ENCODE peak calls at places on chromosome 14, in eight cellular contexts. One of them, this sample, is unnamed.

GRCh38 chr14:100531591-100532121 is 55.6 kb downstream of the BEGAIN start:
- DNase-seq in neuronal stem cell: no peak
- DNase-seq in CD8-positive, alpha-beta memory T cell: no peak
- DNase-seq in hepatocyte: peak; percentile 3
- DNase-seq in thoracic aorta: no peak
- DNase-seq in dorsolateral prefrontal cortex: no peak
- DNase-seq in ovary: peak; percentile 13
- DNase-seq in aorta: no peak
- DNase-seq in this sample: no peak

GRCh38 chr14:21385170-21385904 is 1.5 kb upstream of the SUPT16H start:
- DNase-seq in neuronal stem cell: no peak
- DNase-seq in CD8-positive, alpha-beta memory T cell: no peak
- DNase-seq in hepatocyte: no peak
- DNase-seq in thoracic aorta: no peak
- DNase-seq in dorsolateral prefrontal cortex: no peak
- DNase-seq in ovary: no peak
- DNase-seq in aorta: no peak
- DNase-seq in this sample: no peak

GRCh38 chr14:83294941-83295340 is 1761.3 kb upstream of the SEL1L start:
- DNase-seq in neuronal stem cell: no peak
- DNase-seq in CD8-positive, alpha-beta memory T cell: no peak
- DNase-seq in hepatocyte: no peak
- DNase-seq in thoracic aorta: no peak
- DNase-seq in dorsolateral prefrontal cortex: no peak
- DNase-seq in ovary: no peak
- DNase-seq in aorta: no peak
- DNase-seq in this sample: no peak

GRCh38 chr14:106308839-106309389 is 782.5 kb downstream of the TMEM121 start:
- DNase-seq in neuronal stem cell: no peak
- DNase-seq in CD8-positive, alpha-beta memory T cell: peak; percentile 59
- DNase-seq in hepatocyte: no peak
- DNase-seq in thoracic aorta: no peak
- DNase-seq in dorsolateral prefrontal cortex: no peak
- DNase-seq in ovary: no peak
- DNase-seq in aorta: peak; percentile 60
- DNase-seq in this sample: peak; percentile 54

GRCh38 chr14:74263181-74263580 is 23.9 kb downstream of the VSX2 start:
- DNase-seq in neuronal stem cell: no peak
- DNase-seq in CD8-positive, alpha-beta memory T cell: no peak
- DNase-seq in hepatocyte: no peak
- DNase-seq in thoracic aorta: no peak
- DNase-seq in dorsolateral prefrontal cortex: no peak
- DNase-seq in ovary: no peak
- DNase-seq in aorta: no peak
- DNase-seq in this sample: no peak

GRCh38 chr14:59474172-59474571 is 9.0 kb upstream of the GPR135 start:
- DNase-seq in neuronal stem cell: no peak
- DNase-seq in CD8-positive, alpha-beta memory T cell: no peak
- DNase-seq in hepatocyte: no peak
- DNase-seq in thoracic aorta: no peak
- DNase-seq in dorsolateral prefrontal cortex: no peak
- DNase-seq in ovary: no peak
- DNase-seq in aorta: no peak
- DNase-seq in this sample: no peak

GRCh38 chr14:34169561-34169960 is 218.7 kb upstream of the EGLN3 start:
- DNase-seq in neuronal stem cell: no peak
- DNase-seq in CD8-positive, alpha-beta memory T cell: no peak
- DNase-seq in hepatocyte: no peak
- DNase-seq in thoracic aorta: no peak
- DNase-seq in dorsolateral prefrontal cortex: no peak
- DNase-seq in ovary: no peak
- DNase-seq in aorta: no peak
- DNase-seq in this sample: no peak

GRCh38 chr14:34078117-34078743 is 127.4 kb upstream of the EGLN3 start:
- DNase-seq in neuronal stem cell: no peak
- DNase-seq in CD8-positive, alpha-beta memory T cell: no peak
- DNase-seq in hepatocyte: peak; percentile 35
- DNase-seq in thoracic aorta: no peak
- DNase-seq in dorsolateral prefrontal cortex: no peak
- DNase-seq in ovary: no peak
- DNase-seq in aorta: no peak
- DNase-seq in this sample: no peak

GRCh38 chr14:99773496-99774203 is 19.6 kb upstream of the EML1 start:
- DNase-seq in neuronal stem cell: no peak
- DNase-seq in CD8-positive, alpha-beta memory T cell: no peak
- DNase-seq in hepatocyte: no peak
- DNase-seq in thoracic aorta: no peak
- DNase-seq in dorsolateral prefrontal cortex: no peak
- DNase-seq in ovary: no peak
- DNase-seq in aorta: no peak
- DNase-seq in this sample: no peak

GRCh38 chr14:80136358-80136757 is 74.9 kb downstream of the DIO2 start:
- DNase-seq in neuronal stem cell: peak; percentile 15
- DNase-seq in CD8-positive, alpha-beta memory T cell: no peak
- DNase-seq in hepatocyte: peak; percentile 32
- DNase-seq in thoracic aorta: no peak
- DNase-seq in dorsolateral prefrontal cortex: no peak
- DNase-seq in ovary: no peak
- DNase-seq in aorta: no peak
- DNase-seq in this sample: peak; percentile 4

GRCh38 chr14:70873627-70874026 is 33.6 kb upstream of the PCNX1 start:
- DNase-seq in neuronal stem cell: no peak
- DNase-seq in CD8-positive, alpha-beta memory T cell: no peak
- DNase-seq in hepatocyte: no peak
- DNase-seq in thoracic aorta: no peak
- DNase-seq in dorsolateral prefrontal cortex: no peak
- DNase-seq in ovary: no peak
- DNase-seq in aorta: no peak
- DNase-seq in this sample: peak; percentile 30

GRCh38 chr14:46381674-46382073 is 269.9 kb downstream of the RPL10L start:
- DNase-seq in neuronal stem cell: no peak
- DNase-seq in CD8-positive, alpha-beta memory T cell: no peak
- DNase-seq in hepatocyte: no peak
- DNase-seq in thoracic aorta: no peak
- DNase-seq in dorsolateral prefrontal cortex: no peak
- DNase-seq in ovary: no peak
- DNase-seq in aorta: no peak
- DNase-seq in this sample: no peak

GRCh38 chr14:73403181-73403752 is 55.1 kb downstream of the NUMB start:
- DNase-seq in neuronal stem cell: no peak
- DNase-seq in CD8-positive, alpha-beta memory T cell: no peak
- DNase-seq in hepatocyte: no peak
- DNase-seq in thoracic aorta: no peak
- DNase-seq in dorsolateral prefrontal cortex: no peak
- DNase-seq in ovary: no peak
- DNase-seq in aorta: no peak
- DNase-seq in this sample: no peak

GRCh38 chr14:40762685-40763084 is 844.0 kb upstream of the LRFN5 start:
- DNase-seq in neuronal stem cell: no peak
- DNase-seq in CD8-positive, alpha-beta memory T cell: no peak
- DNase-seq in hepatocyte: no peak
- DNase-seq in thoracic aorta: no peak
- DNase-seq in dorsolateral prefrontal cortex: no peak
- DNase-seq in ovary: no peak
- DNase-seq in aorta: no peak
- DNase-seq in this sample: no peak

GRCh38 chr14:97180304-97181200 is 383.4 kb downstream of the VRK1 start:
- DNase-seq in neuronal stem cell: no peak
- DNase-seq in CD8-positive, alpha-beta memory T cell: no peak
- DNase-seq in hepatocyte: peak; percentile 19
- DNase-seq in thoracic aorta: no peak
- DNase-seq in dorsolateral prefrontal cortex: peak; percentile 58
- DNase-seq in ovary: no peak
- DNase-seq in aorta: no peak
- DNase-seq in this sample: no peak

GRCh38 chr14:58824106-58824505 is 186.3 kb downstream of the DACT1 start:
- DNase-seq in neuronal stem cell: no peak
- DNase-seq in CD8-positive, alpha-beta memory T cell: no peak
- DNase-seq in hepatocyte: no peak
- DNase-seq in thoracic aorta: no peak
- DNase-seq in dorsolateral prefrontal cortex: no peak
- DNase-seq in ovary: no peak
- DNase-seq in aorta: no peak
- DNase-seq in this sample: no peak

GRCh38 chr14:88468396-88468795 is 82.9 kb downstream of the SPATA7 start:
- DNase-seq in neuronal stem cell: no peak
- DNase-seq in CD8-positive, alpha-beta memory T cell: no peak
- DNase-seq in hepatocyte: no peak
- DNase-seq in thoracic aorta: no peak
- DNase-seq in dorsolateral prefrontal cortex: no peak
- DNase-seq in ovary: no peak
- DNase-seq in aorta: no peak
- DNase-seq in this sample: no peak

GRCh38 chr14:92252291-92252690 is 70.7 kb upstream of the SLC24A4 start:
- DNase-seq in neuronal stem cell: no peak
- DNase-seq in CD8-positive, alpha-beta memory T cell: no peak
- DNase-seq in hepatocyte: no peak
- DNase-seq in thoracic aorta: no peak
- DNase-seq in dorsolateral prefrontal cortex: peak; percentile 57
- DNase-seq in ovary: no peak
- DNase-seq in aorta: no peak
- DNase-seq in this sample: no peak

GRCh38 chr14:73173092-73173735 is 36.9 kb downstream of the PSEN1 start:
- DNase-seq in neuronal stem cell: peak; percentile 6
- DNase-seq in CD8-positive, alpha-beta memory T cell: no peak
- DNase-seq in hepatocyte: peak; percentile 36
- DNase-seq in thoracic aorta: no peak
- DNase-seq in dorsolateral prefrontal cortex: no peak
- DNase-seq in ovary: no peak
- DNase-seq in aorta: no peak
- DNase-seq in this sample: peak; percentile 5

GRCh38 chr14:45089813-45090212 is 5.9 kb downstream of the PRPF39 start:
- DNase-seq in neuronal stem cell: no peak
- DNase-seq in CD8-positive, alpha-beta memory T cell: no peak
- DNase-seq in hepatocyte: no peak
- DNase-seq in thoracic aorta: no peak
- DNase-seq in dorsolateral prefrontal cortex: no peak
- DNase-seq in ovary: no peak
- DNase-seq in aorta: no peak
- DNase-seq in this sample: no peak

GRCh38 chr14:90111895-90112534 is 50.2 kb downstream of the KCNK13 start:
- DNase-seq in neuronal stem cell: no peak
- DNase-seq in CD8-positive, alpha-beta memory T cell: no peak
- DNase-seq in hepatocyte: no peak
- DNase-seq in thoracic aorta: no peak
- DNase-seq in dorsolateral prefrontal cortex: no peak
- DNase-seq in ovary: no peak
- DNase-seq in aorta: no peak
- DNase-seq in this sample: no peak

GRCh38 chr14:50082784-50083466 is 33.4 kb downstream of the VCPKMT start:
- DNase-seq in neuronal stem cell: no peak
- DNase-seq in CD8-positive, alpha-beta memory T cell: peak; percentile 76
- DNase-seq in hepatocyte: no peak
- DNase-seq in thoracic aorta: no peak
- DNase-seq in dorsolateral prefrontal cortex: no peak
- DNase-seq in ovary: no peak
- DNase-seq in aorta: peak; percentile 66
- DNase-seq in this sample: peak; percentile 86

GRCh38 chr14:56514663-56515371 is 64.8 kb upstream of the TMEM260 start:
- DNase-seq in neuronal stem cell: no peak
- DNase-seq in CD8-positive, alpha-beta memory T cell: no peak
- DNase-seq in hepatocyte: no peak
- DNase-seq in thoracic aorta: no peak
- DNase-seq in dorsolateral prefrontal cortex: no peak
- DNase-seq in ovary: no peak
- DNase-seq in aorta: no peak
- DNase-seq in this sample: no peak

DNA sequence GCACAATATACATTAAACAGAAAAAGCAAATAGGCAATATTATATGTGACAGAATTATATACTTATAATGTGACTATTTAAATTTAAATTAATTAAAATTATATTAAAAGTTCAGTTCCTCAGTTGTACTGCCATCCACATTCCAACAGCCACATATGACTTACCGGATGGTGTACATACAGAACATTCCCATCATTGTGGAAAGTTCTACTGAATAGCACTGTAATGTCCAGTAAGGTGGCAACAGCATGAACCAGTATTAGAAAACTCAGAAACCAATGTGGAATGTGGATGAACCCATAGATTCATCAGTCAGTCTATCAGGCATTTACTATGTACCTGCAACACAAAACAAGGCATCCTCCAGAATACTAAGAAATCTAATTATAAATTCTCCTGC is 12.4 kb downstream of the ATG14 start:
- DNase-seq in neuronal stem cell: no peak
- DNase-seq in CD8-positive, alpha-beta memory T cell: no peak
- DNase-seq in hepatocyte: no peak
- DNase-seq in thoracic aorta: no peak
- DNase-seq in dorsolateral prefrontal cortex: no peak
- DNase-seq in ovary: no peak
- DNase-seq in aorta: no peak
- DNase-seq in this sample: no peak
- H3K27ac ChIP-seq in neuronal stem cell: no peak overlapping the region
- H3K27ac ChIP-seq in CD8-positive, alpha-beta memory T cell: no peak overlapping the region
- H3K27ac ChIP-seq in hepatocyte: no peak overlapping the region
- H3K27ac ChIP-seq in thoracic aorta: peak overlapping the region; percentile 71
- H3K27ac ChIP-seq in dorsolateral prefrontal cortex: peak overlapping the region; percentile 38
- H3K27ac ChIP-seq in ovary: no peak overlapping the region
- H3K27ac ChIP-seq in aorta: no peak overlapping the region
- H3K27ac ChIP-seq in this sample: no peak overlapping the region

GRCh38 chr14:94391284-94391914 is 3.0 kb upstream of the SERPINA1 start:
- DNase-seq in neuronal stem cell: no peak
- DNase-seq in CD8-positive, alpha-beta memory T cell: no peak
- DNase-seq in hepatocyte: no peak
- DNase-seq in thoracic aorta: no peak
- DNase-seq in dorsolateral prefrontal cortex: no peak
- DNase-seq in ovary: no peak
- DNase-seq in aorta: no peak
- DNase-seq in this sample: no peak
- H3K27ac ChIP-seq in neuronal stem cell: no peak overlapping the region
- H3K27ac ChIP-seq in CD8-positive, alpha-beta memory T cell: no peak overlapping the region
- H3K27ac ChIP-seq in hepatocyte: no peak overlapping the region
- H3K27ac ChIP-seq in thoracic aorta: no peak overlapping the region
- H3K27ac ChIP-seq in dorsolateral prefrontal cortex: peak overlapping the region; percentile 29
- H3K27ac ChIP-seq in ovary: no peak overlapping the region
- H3K27ac ChIP-seq in aorta: no peak overlapping the region
- H3K27ac ChIP-seq in this sample: no peak overlapping the region

DNA sequence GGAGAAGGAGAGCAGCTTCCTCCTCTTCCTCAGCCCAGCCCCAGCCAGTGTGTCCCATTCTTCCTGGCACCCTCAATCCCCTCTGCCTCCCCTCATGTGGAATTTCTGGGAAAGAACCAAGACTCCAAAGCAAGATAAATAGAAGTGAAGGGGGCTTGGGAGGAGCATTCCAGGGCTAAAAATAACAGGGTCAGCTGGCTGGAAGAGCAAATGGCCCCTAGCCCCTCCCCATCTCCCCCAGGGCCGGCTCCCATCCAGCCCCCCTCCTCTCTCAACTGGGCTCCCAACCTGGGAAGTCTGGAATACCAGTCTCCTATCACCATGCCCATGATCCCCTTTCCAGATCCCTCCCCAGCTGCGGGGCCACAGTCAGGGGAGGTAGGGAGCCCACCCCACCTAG is 88.5 kb downstream of the IRF2BPL start:
- DNase-seq in neuronal stem cell: no peak
- DNase-seq in CD8-positive, alpha-beta memory T cell: no peak
- DNase-seq in hepatocyte: no peak
- DNase-seq in thoracic aorta: no peak
- DNase-seq in dorsolateral prefrontal cortex: no peak
- DNase-seq in ovary: no peak
- DNase-seq in aorta: no peak
- DNase-seq in this sample: no peak
- H3K27ac ChIP-seq in neuronal stem cell: peak overlapping the region; percentile 48
- H3K27ac ChIP-seq in CD8-positive, alpha-beta memory T cell: no peak overlapping the region
- H3K27ac ChIP-seq in hepatocyte: peak overlapping the region; percentile 47
- H3K27ac ChIP-seq in thoracic aorta: no peak overlapping the region
- H3K27ac ChIP-seq in dorsolateral prefrontal cortex: no peak overlapping the region
- H3K27ac ChIP-seq in ovary: peak overlapping the region; percentile 21
- H3K27ac ChIP-seq in aorta: no peak overlapping the region
- H3K27ac ChIP-seq in this sample: no peak overlapping the region

GRCh38 chr14:95222151-95222631 is 64.9 kb upstream of the DICER1 start:
- DNase-seq in neuronal stem cell: no peak
- DNase-seq in CD8-positive, alpha-beta memory T cell: no peak
- DNase-seq in hepatocyte: peak; percentile 37
- DNase-seq in thoracic aorta: no peak
- DNase-seq in dorsolateral prefrontal cortex: no peak
- DNase-seq in ovary: no peak
- DNase-seq in aorta: no peak
- DNase-seq in this sample: no peak
- H3K27ac ChIP-seq in neuronal stem cell: no peak overlapping the region
- H3K27ac ChIP-seq in CD8-positive, alpha-beta memory T cell: no peak overlapping the region
- H3K27ac ChIP-seq in hepatocyte: peak overlapping the region; percentile 37
- H3K27ac ChIP-seq in thoracic aorta: no peak overlapping the region
- H3K27ac ChIP-seq in dorsolateral prefrontal cortex: peak overlapping the region; percentile 40
- H3K27ac ChIP-seq in ovary: no peak overlapping the region
- H3K27ac ChIP-seq in aorta: no peak overlapping the region
- H3K27ac ChIP-seq in this sample: no peak overlapping the region